ENCODE peak calls at places on chromosomes 7 and 10, in five cellular contexts. P is H9, G is H1, H is mesenchymal stem cell, J is trophoblast cell. L is an unnamed sample.

GRCh38 chr7:114979388-114979787 is 57.5 kb downstream of the MDFIC start:
- DNase-seq in H (no peak), P (no peak), G (no peak), J (peak; percentile 92), L (no peak)

GRCh38 chr10:3139135-3139910 is 33.3 kb downstream of the PITRM1 start:
- DNase-seq in J (no peak), H (no peak), G (no peak), P (no peak), L (no peak)

GRCh38 chr7:12923971-12924370 is 236.5 kb downstream of the ARL4A start:
- DNase-seq in J (peak; percentile 94), P (no peak), G (no peak), H (no peak), L (no peak)

GRCh38 chr10:3067859-3068179 is 471 bp downstream of the PFKP start:
- DNase-seq in G (no peak), H (peak; percentile 31), P (no peak), J (no peak), L (no peak)

GRCh38 chr10:61279400-61279799 is 173.8 kb downstream of the TMEM26 start:
- DNase-seq in P (no peak), H (no peak), J (no peak), G (no peak), L (no peak)

GRCh38 chr7:100890640-100891521 is 1.4 kb upstream of the UFSP1 start:
- DNase-seq in J (peak; percentile 27), P (peak; percentile 56), G (no peak), H (no peak), L (no peak)

GRCh38 chr7:44796034-44796503 is 412 bp upstream of the PPIA start:
- DNase-seq in P (no peak), J (peak; percentile 72), G (peak; percentile 23), H (peak; percentile 66), L (no peak)

GRCh38 chr10:97762816-97763215 is 9.0 kb downstream of the SFRP5 start:
- DNase-seq in H (no peak), J (no peak), P (peak; percentile 55), G (no peak), L (peak; percentile 42)

GRCh38 chr7:105493928-105494325 is 28.1 kb downstream of the PUS7 start:
- DNase-seq in H (peak; percentile 83), P (no peak), G (no peak), J (peak; percentile 19), L (no peak)

GRCh38 chr10:117462424-117462792 is 80.1 kb upstream of the EMX2 start:
- DNase-seq in J (no peak), H (peak; percentile 25), P (peak; percentile 63), G (no peak), L (no peak)

GRCh38 chr10:6044060-6044459 is 18.1 kb downstream of the IL2RA start:
- DNase-seq in H (no peak), G (no peak), J (no peak), P (peak; percentile 9), L (no peak)

GRCh38 chr10:93711891-93712290 is 9.5 kb upstream of the FRA10AC1 start:
- DNase-seq in P (no peak), J (peak; percentile 38), H (peak; percentile 4), G (no peak), L (no peak)

GRCh38 chr7:17802056-17802455 is 138.2 kb downstream of the SNX13 start:
- DNase-seq in P (no peak), H (peak; percentile 16), G (no peak), J (no peak), L (no peak)

GRCh38 chr10:7485267-7485601 is 74.4 kb upstream of the SFMBT2 start:
- DNase-seq in H (no peak), J (no peak), G (no peak), P (no peak), L (no peak)

GRCh38 chr10:4982764-4983226 is 19.6 kb downstream of the AKR1C1 start:
- DNase-seq in G (no peak), H (no peak), J (no peak), P (no peak), L (no peak)

GRCh38 chr10:92047215-92047614 is 123.6 kb downstream of the BTAF1 start:
- DNase-seq in G (no peak), P (no peak), J (peak; percentile 80), H (no peak), L (no peak)

GRCh38 chr10:111445709-111446108 is 368.9 kb downstream of the ADRA2A start:
- DNase-seq in J (no peak), P (no peak), G (no peak), H (no peak), L (no peak)

GRCh38 chr7:134104166-134104565 is 23.0 kb upstream of the LRGUK start:
- DNase-seq in P (no peak), G (no peak), H (no peak), J (no peak), L (no peak)

GRCh38 chr7:147756290-147756689 is 834.3 kb upstream of the C7orf33 start:
- DNase-seq in J (no peak), G (no peak), P (no peak), H (no peak), L (no peak)

GRCh38 chr7:159141660-159142059 is 3.0 kb downstream of the VIPR2 start:
- DNase-seq in G (no peak), P (peak; percentile 46), H (no peak), J (no peak), L (no peak)

GRCh38 chr7:75617634-75618234 is 121.0 kb downstream of the HIP1 start:
- DNase-seq in J (peak; percentile 54), P (no peak), H (peak; percentile 82), G (no peak), L (no peak)

GRCh38 chr10:103671126-103671525 is 177.6 kb downstream of the NEURL1 start:
- DNase-seq in J (no peak), P (no peak), G (no peak), H (no peak), L (no peak)

GRCh38 chr10:103669944-103670343 is 176.4 kb downstream of the NEURL1 start:
- DNase-seq in H (no peak), J (no peak), P (no peak), G (no peak), L (no peak)

GRCh38 chr10:103671561-103671960 is 178.1 kb downstream of the NEURL1 start:
- DNase-seq in P (no peak), G (no peak), J (no peak), H (no peak), L (no peak)

GRCh38 chr10:103673616-103674015 is 180.1 kb downstream of the NEURL1 start:
- DNase-seq in H (no peak), P (no peak), G (no peak), J (no peak), L (no peak)

GRCh38 chr10:103672345-103672744 is 178.8 kb downstream of the NEURL1 start:
- DNase-seq in H (no peak), J (no peak), G (no peak), P (no peak), L (no peak)
- H2BK12ac ChIP-seq in H (no peak overlapping the region), J (no peak overlapping the region), G (no peak overlapping the region), P (no peak overlapping the region), L (no peak overlapping the region)

GRCh38 chr7:122699017-122699416 is at the start of gene RNF133:
- DNase-seq in J (no peak), P (no peak), H (no peak), G (no peak), L (no peak)

DNA sequence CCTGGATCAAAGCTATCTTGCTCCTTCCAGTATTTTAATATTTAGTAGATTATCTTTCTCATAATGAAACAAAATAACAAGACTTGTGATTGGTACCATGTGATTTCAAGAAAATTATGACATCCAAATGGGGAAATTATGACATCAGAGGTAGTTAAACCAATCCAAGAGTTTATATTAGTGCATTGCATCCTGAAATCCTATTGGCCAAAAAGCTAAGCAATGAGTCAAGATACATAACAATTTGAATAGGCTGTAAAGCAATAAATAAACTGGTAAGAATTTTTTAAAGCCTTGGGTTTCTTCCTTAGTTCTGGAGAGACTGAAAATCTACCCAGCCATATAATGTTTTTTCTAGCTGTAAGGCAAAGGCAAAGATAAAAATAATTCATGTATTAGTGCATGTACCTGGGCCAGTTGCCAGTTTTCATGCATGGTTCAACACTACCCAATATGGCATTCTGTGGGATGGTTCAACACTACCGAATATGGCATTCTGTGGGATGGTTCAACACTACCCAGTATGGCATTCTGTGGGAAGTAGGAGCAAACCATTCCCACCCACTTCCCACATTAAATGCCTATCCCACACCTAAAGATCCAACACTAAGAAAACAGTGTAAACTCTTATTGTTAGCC is at the start of gene RNF148:
- DNase-seq in G (no peak), H (no peak), J (no peak), P (no peak), L (no peak)
- H2AK5ac ChIP-seq in G (no peak within 1 kb of the TSS), H (no peak within 1 kb of the TSS), J (no peak within 1 kb of the TSS), P (no peak within 1 kb of the TSS), L (no peak within 1 kb of the TSS)

GRCh38 chr10:63129888-63130287 is 3.2 kb upstream of the NRBF2 start:
- DNase-seq in H (no peak), G (no peak), P (peak; percentile 48), J (no peak), L (no peak)

GRCh38 chr10:63133056-63133786 is at the start of gene NRBF2:
- DNase-seq in H (peak; percentile 96), P (peak; percentile 99), J (peak; percentile 100), G (peak; percentile 94), L (peak; percentile 85)

GRCh38 chr10:63128443-63128842 is 4.7 kb upstream of the NRBF2 start:
- DNase-seq in P (no peak), G (no peak), H (no peak), J (no peak), L (no peak)

GRCh38 chr10:63133787-63134557 is 844 bp downstream of the NRBF2 start:
- DNase-seq in H (peak; percentile 51), P (no peak), G (no peak), J (peak; percentile 46), L (no peak)

DNA sequence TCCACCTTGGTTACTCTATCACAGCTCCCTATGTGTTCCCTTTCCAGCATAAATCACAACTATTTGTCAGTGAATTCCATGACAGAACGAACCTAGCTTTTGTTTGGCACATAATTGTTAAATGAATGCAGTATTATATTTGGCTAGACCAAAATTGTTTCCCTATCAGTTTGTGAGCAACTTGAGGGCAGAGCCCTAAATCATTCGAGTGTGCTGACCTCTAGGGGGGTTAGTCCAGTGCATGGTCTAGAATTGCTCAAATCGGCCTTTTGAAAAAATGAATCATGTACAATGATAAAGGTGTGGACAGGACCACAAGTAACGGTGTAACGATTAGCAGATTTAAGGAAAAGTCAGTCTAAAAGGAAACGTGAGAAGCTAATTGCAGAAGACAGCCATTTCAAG is 475 bp upstream of the NRBF2 start:
- DNase-seq in P (no peak), G (no peak), J (no peak), H (no peak), L (no peak)
- H2BK12ac ChIP-seq in P (no peak overlapping the region), G (no peak overlapping the region), J (no peak overlapping the region), H (no peak overlapping the region), L (no peak overlapping the region)

DNA sequence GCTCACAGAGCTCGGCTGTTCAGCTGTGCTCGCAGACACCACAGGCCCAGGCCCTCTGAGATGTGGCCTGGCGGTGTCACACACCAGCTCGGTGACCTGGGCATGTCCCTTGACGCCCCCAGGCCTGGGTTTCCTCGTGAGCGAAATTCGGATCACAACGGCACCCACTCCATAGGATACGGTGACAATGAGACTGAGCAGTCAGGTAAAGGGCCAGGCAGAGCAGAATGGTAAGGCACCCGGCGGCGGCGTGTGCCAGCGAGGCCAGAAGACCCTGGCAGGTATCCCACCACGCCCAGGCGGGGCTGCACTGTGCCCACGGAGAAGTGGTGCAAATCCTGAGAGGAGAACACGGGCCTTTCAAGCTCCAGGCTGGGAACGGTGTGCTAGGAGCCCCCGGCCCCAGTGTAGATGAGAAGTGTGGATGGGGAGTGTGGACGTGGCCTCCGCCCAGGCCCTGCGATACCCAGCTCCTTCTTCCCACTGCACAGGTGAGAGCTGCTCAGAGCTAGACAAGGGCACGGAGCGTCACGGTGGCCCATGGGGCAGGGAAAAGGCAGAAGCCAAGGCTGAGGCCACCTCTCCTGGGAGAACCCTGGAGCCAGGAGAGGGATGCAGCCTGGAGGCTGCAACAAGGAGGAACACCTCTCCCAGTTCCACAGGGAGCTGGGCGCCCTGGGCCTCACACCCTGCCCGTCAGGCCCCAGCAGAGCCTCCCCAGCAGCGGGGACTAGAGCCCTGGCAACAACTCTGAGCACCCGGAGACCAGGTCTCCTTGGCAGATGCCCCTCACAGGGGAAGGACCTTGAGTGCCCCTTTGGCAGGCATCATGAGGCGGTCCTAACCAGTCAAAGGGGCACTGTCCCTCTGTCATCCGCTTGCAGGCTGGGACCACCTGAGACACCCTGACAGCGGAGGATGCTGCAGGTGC is 219.1 kb downstream of the MAD1L1 start:
- DNase-seq in H (no peak), J (no peak), P (no peak), G (no peak), L (no peak)
- H2AK5ac ChIP-seq in H (no peak overlapping the region), J (no peak overlapping the region), P (no peak overlapping the region), G (no peak overlapping the region), L (no peak overlapping the region)

L was measured in neuronal stem cell.